ENCODE peak calls at places on chromosomes 5 and 9, in five cellular contexts. One of them, this sample, is unnamed.

GRCh38 chr9:128428644-128429504 is 8.2 kb downstream of the CERCAM start:
- DNase-seq in brain microvascular endothelial cell: peak
- DNase-seq in tibial artery: no peak
- DNase-seq in H1: no peak
- DNase-seq in lower leg skin: no peak
- DNase-seq in this sample: no peak

GRCh38 chr5:165630211-165630866 is 2124.9 kb downstream of the MAT2B start:
- DNase-seq in brain microvascular endothelial cell: peak
- DNase-seq in tibial artery: no peak
- DNase-seq in H1: peak
- DNase-seq in lower leg skin: no peak
- DNase-seq in this sample: peak

GRCh38 chr5:138515571-138516275 is 27.3 kb downstream of the ETF1 start:
- DNase-seq in brain microvascular endothelial cell: no peak
- DNase-seq in tibial artery: no peak
- DNase-seq in H1: no peak
- DNase-seq in lower leg skin: no peak
- DNase-seq in this sample: no peak

GRCh38 chr5:108461628-108462367 is 79.9 kb upstream of the FBXL17 start:
- DNase-seq in brain microvascular endothelial cell: peak
- DNase-seq in tibial artery: no peak
- DNase-seq in H1: no peak
- DNase-seq in lower leg skin: no peak
- DNase-seq in this sample: no peak

GRCh38 chr9:134653259-134654009 is 11.8 kb downstream of the COL5A1 start:
- DNase-seq in brain microvascular endothelial cell: no peak
- DNase-seq in tibial artery: peak
- DNase-seq in H1: no peak
- DNase-seq in lower leg skin: no peak
- DNase-seq in this sample: no peak

GRCh38 chr9:109467936-109468335 is 30.2 kb downstream of the PTPN3 start:
- DNase-seq in brain microvascular endothelial cell: no peak
- DNase-seq in tibial artery: no peak
- DNase-seq in H1: no peak
- DNase-seq in lower leg skin: no peak
- DNase-seq in this sample: no peak

GRCh38 chr5:15554542-15554941 is 54.6 kb downstream of the FBXL7 start:
- DNase-seq in brain microvascular endothelial cell: no peak
- DNase-seq in tibial artery: no peak
- DNase-seq in H1: peak
- DNase-seq in lower leg skin: no peak
- DNase-seq in this sample: no peak

GRCh38 chr9:75455444-75455921 is 367.2 kb downstream of the OSTF1 start:
- DNase-seq in brain microvascular endothelial cell: peak
- DNase-seq in tibial artery: no peak
- DNase-seq in H1: no peak
- DNase-seq in lower leg skin: no peak
- DNase-seq in this sample: peak

GRCh38 chr5:88544131-88544530 is 275.5 kb upstream of the TMEM161B start:
- DNase-seq in brain microvascular endothelial cell: no peak
- DNase-seq in tibial artery: no peak
- DNase-seq in H1: no peak
- DNase-seq in lower leg skin: no peak
- DNase-seq in this sample: no peak

GRCh38 chr9:75438716-75439115 is 350.4 kb downstream of the OSTF1 start:
- DNase-seq in brain microvascular endothelial cell: no peak
- DNase-seq in tibial artery: no peak
- DNase-seq in H1: no peak
- DNase-seq in lower leg skin: no peak
- DNase-seq in this sample: no peak

GRCh38 chr9:69499401-69499800 is 172.8 kb downstream of the APBA1 start:
- DNase-seq in brain microvascular endothelial cell: no peak
- DNase-seq in tibial artery: no peak
- DNase-seq in H1: no peak
- DNase-seq in lower leg skin: no peak
- DNase-seq in this sample: no peak

GRCh38 chr9:98551511-98552286 is 157.0 kb downstream of the GABBR2 start:
- DNase-seq in brain microvascular endothelial cell: peak
- DNase-seq in tibial artery: no peak
- DNase-seq in H1: no peak
- DNase-seq in lower leg skin: peak
- DNase-seq in this sample: no peak

GRCh38 chr5:114450516-114450909 is 88.6 kb downstream of the KCNN2 start:
- DNase-seq in brain microvascular endothelial cell: no peak
- DNase-seq in tibial artery: no peak
- DNase-seq in H1: no peak
- DNase-seq in lower leg skin: no peak
- DNase-seq in this sample: peak

GRCh38 chr5:168788107-168788506 is 208.9 kb upstream of the PANK3 start:
- DNase-seq in brain microvascular endothelial cell: no peak
- DNase-seq in tibial artery: no peak
- DNase-seq in H1: no peak
- DNase-seq in lower leg skin: no peak
- DNase-seq in this sample: no peak

GRCh38 chr9:110850401-110851135 is 182.0 kb downstream of the MUSK start:
- DNase-seq in brain microvascular endothelial cell: no peak
- DNase-seq in tibial artery: no peak
- DNase-seq in H1: no peak
- DNase-seq in lower leg skin: no peak
- DNase-seq in this sample: no peak
- TF ChIP-seq CTCF in brain microvascular endothelial cell: no peak
- TF ChIP-seq CTCF in tibial artery: no peak
- TF ChIP-seq CTCF in H1: no peak
- TF ChIP-seq CTCF in lower leg skin: no peak
- TF ChIP-seq CTCF in this sample: no peak

DNA sequence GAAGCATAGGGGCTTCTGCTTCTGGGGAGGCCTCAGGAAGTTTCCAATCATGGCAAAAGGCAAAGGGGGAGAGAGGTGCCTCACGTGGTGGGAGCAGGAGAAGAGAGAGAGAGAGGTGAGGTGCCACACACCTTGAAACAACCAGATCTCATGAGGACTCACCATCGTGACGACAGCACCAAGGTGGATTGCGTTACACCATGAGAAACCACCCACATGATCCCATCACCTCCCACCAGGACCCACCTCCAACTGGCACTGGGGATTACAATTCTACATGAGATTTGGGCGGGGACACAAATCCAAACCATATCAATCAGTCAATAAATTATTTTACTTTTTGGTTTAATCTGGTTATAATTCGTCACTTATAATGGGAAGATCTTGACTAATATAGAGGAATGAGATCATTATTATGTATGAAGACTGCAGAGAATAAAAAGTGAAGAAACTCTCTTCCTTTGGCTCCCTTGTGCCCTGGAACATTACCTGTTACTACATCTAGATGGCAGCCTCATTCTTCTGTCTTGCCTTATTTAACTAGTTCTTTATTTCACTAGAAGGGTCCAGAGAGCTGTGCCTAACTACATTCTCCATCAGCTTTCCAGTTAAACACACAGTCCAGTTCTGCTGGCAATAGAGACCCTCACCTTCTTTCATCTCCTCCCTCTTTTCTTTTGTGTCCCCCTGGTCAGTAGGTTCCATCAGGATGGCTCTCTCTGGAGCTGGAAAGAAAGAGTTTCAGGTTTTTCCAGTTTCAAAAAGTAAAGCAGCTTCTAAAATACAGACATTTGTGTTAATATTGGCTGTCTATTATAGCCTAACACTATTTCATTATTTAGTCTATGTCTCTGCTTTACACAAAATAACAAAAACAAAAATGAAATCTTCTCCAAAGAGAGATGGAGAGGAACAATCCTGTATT is 21.7 kb upstream of the SPINK7 start:
- DNase-seq in brain microvascular endothelial cell: peak
- DNase-seq in tibial artery: no peak
- DNase-seq in H1: no peak
- DNase-seq in lower leg skin: no peak
- DNase-seq in this sample: no peak
- TF ChIP-seq CTCF in brain microvascular endothelial cell: peak
- TF ChIP-seq CTCF in tibial artery: no peak
- TF ChIP-seq CTCF in H1: peak
- TF ChIP-seq CTCF in lower leg skin: no peak
- TF ChIP-seq CTCF in this sample: peak

DNA sequence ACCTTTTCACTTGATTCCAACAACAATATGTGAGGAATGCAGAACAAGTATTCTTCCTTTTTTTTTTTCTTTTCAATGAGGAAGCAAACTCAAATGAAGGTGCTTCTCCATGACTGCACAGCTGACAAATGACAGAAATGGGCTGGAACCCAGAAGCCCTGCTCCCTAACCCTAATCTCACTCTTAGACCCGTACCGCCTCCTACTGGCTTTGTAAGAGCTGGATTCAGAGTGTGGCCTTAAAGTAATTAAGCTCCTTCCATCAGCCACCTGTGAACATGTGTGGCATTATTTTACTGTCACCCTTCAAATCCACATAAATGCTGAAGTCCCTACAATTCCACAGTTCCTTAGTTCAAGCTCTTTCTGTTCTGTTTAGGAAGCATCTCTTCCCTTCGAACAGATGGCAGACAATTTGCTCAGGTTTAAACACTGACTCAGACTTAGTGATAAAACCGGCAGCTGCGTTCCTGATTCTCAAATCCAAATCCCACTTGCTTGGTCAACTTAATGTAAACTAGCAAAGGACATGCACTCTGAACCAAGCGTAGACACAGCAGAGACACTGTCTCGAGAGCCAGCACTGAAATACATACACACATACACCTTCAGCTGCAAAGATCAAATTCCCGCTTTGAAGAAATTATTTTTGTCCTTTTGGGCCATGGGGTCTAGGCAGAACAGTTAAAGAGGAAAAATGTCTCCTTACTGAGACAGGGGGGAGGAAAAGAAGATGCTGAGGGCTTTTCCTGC is 316.7 kb upstream of the TLE4 start:
- DNase-seq in brain microvascular endothelial cell: no peak
- DNase-seq in tibial artery: no peak
- DNase-seq in H1: no peak
- DNase-seq in lower leg skin: no peak
- DNase-seq in this sample: no peak
- TF ChIP-seq CTCF in brain microvascular endothelial cell: peak
- TF ChIP-seq CTCF in tibial artery: no peak
- TF ChIP-seq CTCF in H1: peak
- TF ChIP-seq CTCF in lower leg skin: no peak
- TF ChIP-seq CTCF in this sample: no peak

DNA sequence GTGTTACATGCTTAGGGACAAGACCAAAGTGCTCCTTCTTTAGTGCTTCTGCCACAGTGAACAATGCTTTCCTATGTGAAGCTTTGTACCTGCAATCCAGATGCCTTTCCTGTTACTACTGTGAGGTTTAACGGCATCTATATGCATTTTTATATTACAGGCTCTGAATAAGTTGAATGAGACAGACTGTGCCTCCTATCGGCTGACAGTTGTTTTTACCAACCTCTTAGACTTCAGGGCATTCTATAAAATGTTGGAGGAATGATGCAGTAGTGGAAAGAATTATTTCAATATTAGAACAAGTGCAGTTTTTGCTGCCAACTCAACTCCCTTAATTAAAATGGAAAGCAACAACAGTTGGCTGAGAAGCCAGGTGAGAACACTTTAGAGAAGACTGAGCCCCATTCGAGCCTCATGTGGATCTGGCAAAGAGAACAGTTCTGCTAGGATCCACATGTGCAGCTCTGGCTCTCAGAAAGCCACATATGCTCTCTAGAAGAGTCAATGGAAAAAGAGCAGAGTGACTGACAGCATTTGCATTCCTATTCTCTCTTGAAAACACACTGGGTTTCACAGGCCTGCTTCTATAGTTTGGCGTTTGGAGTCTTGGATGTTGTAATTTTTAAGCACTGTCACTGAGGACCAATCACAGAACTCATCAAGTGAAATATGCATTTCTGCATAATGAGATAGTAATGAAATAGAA is 147.5 kb downstream of the LURAP1L start:
- DNase-seq in brain microvascular endothelial cell: no peak
- DNase-seq in tibial artery: no peak
- DNase-seq in H1: no peak
- DNase-seq in lower leg skin: no peak
- DNase-seq in this sample: no peak
- TF ChIP-seq CTCF in brain microvascular endothelial cell: no peak
- TF ChIP-seq CTCF in tibial artery: no peak
- TF ChIP-seq CTCF in H1: no peak
- TF ChIP-seq CTCF in lower leg skin: no peak
- TF ChIP-seq CTCF in this sample: no peak

GRCh38 chr5:41637424-41637823 is 127.0 kb upstream of the PLCXD3 start:
- DNase-seq in brain microvascular endothelial cell: no peak
- DNase-seq in tibial artery: no peak
- DNase-seq in H1: no peak
- DNase-seq in lower leg skin: no peak
- DNase-seq in this sample: no peak

GRCh38 chr5:41638685-41639084 is 128.3 kb upstream of the PLCXD3 start:
- DNase-seq in brain microvascular endothelial cell: no peak
- DNase-seq in tibial artery: no peak
- DNase-seq in H1: no peak
- DNase-seq in lower leg skin: no peak
- DNase-seq in this sample: no peak

GRCh38 chr5:41641621-41642020 is 131.2 kb upstream of the PLCXD3 start:
- DNase-seq in brain microvascular endothelial cell: no peak
- DNase-seq in tibial artery: no peak
- DNase-seq in H1: no peak
- DNase-seq in lower leg skin: no peak
- DNase-seq in this sample: no peak

GRCh38 chr5:41636605-41637004 is 126.2 kb upstream of the PLCXD3 start:
- DNase-seq in brain microvascular endothelial cell: peak
- DNase-seq in tibial artery: no peak
- DNase-seq in H1: no peak
- DNase-seq in lower leg skin: no peak
- DNase-seq in this sample: no peak

DNA sequence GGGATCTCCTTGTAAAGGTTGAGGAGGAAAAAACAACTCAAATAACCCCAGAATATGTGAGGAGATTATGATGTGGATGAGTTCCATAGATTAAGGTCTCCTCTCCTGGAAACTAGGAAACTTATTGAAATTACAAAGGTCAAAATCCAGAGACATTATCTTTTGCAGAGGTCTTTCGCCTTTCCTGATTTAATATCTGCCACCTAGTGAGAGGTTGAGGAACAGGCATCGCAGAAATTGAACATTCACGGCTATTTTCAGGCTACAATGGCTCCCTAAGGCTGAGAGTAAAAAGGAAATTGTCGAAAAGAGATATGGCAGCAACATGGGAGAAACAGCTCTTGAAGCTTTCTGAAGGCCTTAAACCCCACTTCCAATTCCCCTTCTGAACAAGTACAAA is 127.5 kb upstream of the PLCXD3 start:
- DNase-seq in brain microvascular endothelial cell: no peak
- DNase-seq in tibial artery: no peak
- DNase-seq in H1: no peak
- DNase-seq in lower leg skin: no peak
- DNase-seq in this sample: no peak
- TF ChIP-seq CTCF in brain microvascular endothelial cell: peak
- TF ChIP-seq CTCF in tibial artery: no peak
- TF ChIP-seq CTCF in H1: peak
- TF ChIP-seq CTCF in lower leg skin: no peak
- TF ChIP-seq CTCF in this sample: no peak